ENCODE peak calls at places on chromosomes 7 and 10, in four cellular contexts. F is stimulated activated CD4-positive, alpha-beta T cell treated with anti-CD3 and anti-CD28 coated beads, Interleukin-12 subunit alpha, Interleukin-12 subunit beta, amount 100 ng/mL, for 4 hours; S is GM13977; B is NAMALWA. W is an unnamed sample.

GRCh38 chr10:133236411-133237240 is 1.0 kb upstream of the VENTX start:
- DNase-seq in F (no peak), S (no peak), B (no peak), W (no peak)

GRCh38 chr7:128236924-128237586 is 4.0 kb upstream of the LEP start:
- DNase-seq in F (no peak), S (no peak), B (peak; percentile 88), W (peak; percentile 98)

GRCh38 chr7:65980478-65981250 is 1.3 kb downstream of the GUSB start:
- DNase-seq in F (peak; percentile 11), S (peak; percentile 88), B (peak; percentile 56), W (no peak)

GRCh38 chr7:55306331-55306730 is 58.8 kb upstream of the LANCL2 start:
- DNase-seq in F (no peak), S (no peak), B (no peak), W (no peak)

GRCh38 chr7:7110706-7111105 is 71.6 kb upstream of the C1GALT1 start:
- DNase-seq in F (no peak), S (no peak), B (no peak), W (no peak)

GRCh38 chr10:133249975-133250754 is 12.5 kb downstream of the VENTX start:
- DNase-seq in F (no peak), S (no peak), B (no peak), W (no peak)

GRCh38 chr10:122850705-122851640 is 5.3 kb upstream of the CUZD1 start:
- DNase-seq in F (no peak), S (no peak), B (no peak), W (no peak)

GRCh38 chr7:155192961-155193640 is 104.6 kb upstream of the INSIG1 start:
- DNase-seq in F (no peak), S (no peak), B (no peak), W (no peak)

GRCh38 chr7:35571596-35572240 is 123.2 kb downstream of the HERPUD2 start:
- DNase-seq in F (no peak), S (no peak), B (peak; percentile 26), W (no peak)

GRCh38 chr7:116120839-116121238 is 89.5 kb upstream of the TES start:
- DNase-seq in F (no peak), S (no peak), B (no peak), W (no peak)

GRCh38 chr7:151452680-151453325 is 12.9 kb upstream of the CRYGN start:
- DNase-seq in F (no peak), S (no peak), B (no peak), W (no peak)

GRCh38 chr10:132862485-132863420 is 76.8 kb upstream of the NKX6-2 start:
- DNase-seq in F (no peak), S (no peak), B (no peak), W (no peak)

GRCh38 chr7:97006951-97007861 is 1.9 kb downstream of the DLX6 start:
- DNase-seq in F (no peak), S (peak; percentile 36), B (no peak), W (no peak)

W was measured in epithelial cell of prostate.